ENCODE peak calls at places on chromosomes 6 and 20, in seven cellular contexts. L is fibroblast of villous mesenchyme, T is right atrium auricular region, V is IMR-90, M is A549, O is BE2C, F is neuronal stem cell. A is an unnamed sample.
A peak's percentile ranks its signal among the peaks of the same experiment; 100 is the strongest.

GRCh38 chr6:154958469-154958868 is 36.6 kb upstream of the TIAM2 start:
- DNase-seq in O (no peak), M (no peak), L (no peak), T (no peak), V (no peak), F (no peak), A (no peak)

GRCh38 chr6:5569491-5569890 is 308.2 kb downstream of the FARS2 start:
- DNase-seq in O (no peak), F (no peak), T (no peak), M (no peak), L (no peak), V (peak; percentile 49), A (no peak)

GRCh38 chr20:50163570-50164317 is 10.2 kb upstream of the PEDS1 start:
- DNase-seq in F (no peak), T (peak; percentile 65), V (peak; percentile 44), O (no peak), L (peak; percentile 72), M (no peak), A (peak; percentile 73)

GRCh38 chr6:147806697-147807096 is 298.2 kb downstream of the SAMD5 start:
- DNase-seq in O (no peak), M (no peak), L (no peak), F (no peak), T (no peak), V (no peak), A (peak; percentile 29)

GRCh38 chr6:96013531-96013930 is 2.2 kb upstream of the FUT9 start:
- DNase-seq in T (no peak), M (no peak), O (no peak), L (no peak), V (no peak), F (no peak), A (no peak)

GRCh38 chr6:47967843-47968242 is 143.2 kb downstream of the PTCHD4 start:
- DNase-seq in M (no peak), L (no peak), T (no peak), F (no peak), V (no peak), O (no peak), A (no peak)

GRCh38 chr6:139940741-139941712 is 566.6 kb upstream of the CITED2 start:
- DNase-seq in V (peak; percentile 54), M (no peak), T (no peak), L (peak; percentile 92), O (no peak), F (no peak), A (no peak)

GRCh38 chr6:87154641-87155271 is 609 bp upstream of the ZNF292 start:
- DNase-seq in V (peak; percentile 85), L (peak; percentile 76), M (peak; percentile 34), O (no peak), F (no peak), T (no peak), A (no peak)

GRCh38 chr20:6700563-6701328 is 66.7 kb upstream of the BMP2 start:
- DNase-seq in F (no peak), T (no peak), V (no peak), L (no peak), M (no peak), O (no peak), A (peak; percentile 28)

GRCh38 chr6:53680489-53680888 is 14.9 kb upstream of the KLHL31 start:
- DNase-seq in M (no peak), F (no peak), L (no peak), T (no peak), V (no peak), O (no peak), A (no peak)

GRCh38 chr6:137496909-137497721 is 2.9 kb upstream of the OLIG3 start:
- DNase-seq in M (no peak), V (no peak), T (no peak), F (peak; percentile 33), O (no peak), L (no peak), A (no peak)

GRCh38 chr6:13767121-13767794 is 47.1 kb downstream of the MCUR1 start:
- DNase-seq in M (no peak), L (peak; percentile 62), F (no peak), V (peak; percentile 44), T (peak; percentile 66), O (peak; percentile 42), A (peak; percentile 64)

GRCh38 chr6:47308223-47308567 is 1.5 kb downstream of the TNFRSF21 start:
- DNase-seq in T (no peak), M (no peak), L (peak; percentile 27), V (no peak), O (no peak), F (no peak), A (peak; percentile 28)

GRCh38 chr6:131946404-131946991 is 4.7 kb downstream of the CCN2 start:
- DNase-seq in M (no peak), L (peak; percentile 50), O (no peak), T (no peak), F (no peak), V (peak; percentile 78), A (no peak)

GRCh38 chr6:7535498-7535897 is 6.0 kb upstream of the DSP start:
- DNase-seq in O (no peak), V (peak; percentile 73), T (no peak), F (no peak), M (no peak), L (no peak), A (no peak)

GRCh38 chr20:60465439-60465838 is 507.2 kb downstream of the CDH26 start:
- DNase-seq in L (no peak), T (no peak), M (no peak), V (no peak), O (no peak), F (no peak), A (no peak)

GRCh38 chr20:47620808-47621805 is 119.4 kb downstream of the NCOA3 start:
- DNase-seq in T (no peak), O (peak; percentile 19), F (peak; percentile 18), V (peak; percentile 82), M (no peak), L (peak; percentile 82), A (peak; percentile 21)

DNA sequence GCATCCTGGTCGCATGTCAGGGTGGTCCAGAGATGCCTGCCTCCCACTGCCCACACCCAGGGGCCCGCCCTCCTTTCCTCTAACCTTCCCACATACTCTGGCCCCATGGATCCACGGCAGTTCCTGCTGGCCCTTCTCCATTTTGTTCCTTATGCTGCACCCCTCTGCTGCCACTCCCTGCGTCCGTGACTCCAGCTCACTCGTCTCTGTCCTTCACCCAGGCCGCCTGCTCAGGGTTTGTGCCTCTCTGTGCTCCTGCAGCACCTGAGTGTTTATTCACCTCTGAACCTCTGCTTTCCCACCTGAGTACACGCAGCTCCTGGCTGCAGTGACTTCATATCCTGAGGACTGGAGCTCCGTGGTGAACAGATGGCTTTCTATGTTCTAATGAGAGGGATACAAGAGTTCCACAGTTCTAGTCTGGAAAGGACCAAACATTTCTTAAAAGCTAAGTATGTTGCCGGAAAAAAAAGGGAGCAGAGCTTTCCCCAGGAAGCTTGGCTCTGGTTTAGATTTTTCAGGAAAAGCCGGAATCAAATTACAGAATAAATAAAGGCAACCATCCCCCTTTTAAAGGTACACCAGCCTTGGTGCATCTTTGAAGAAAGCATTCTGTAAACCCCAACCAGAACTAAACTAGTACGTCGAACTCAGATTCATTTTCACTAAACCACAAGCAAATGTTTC is 1.5 kb upstream of the GNRH2 start:
- DNase-seq in O (no peak), M (no peak), T (no peak), F (no peak), V (peak; percentile 4), L (peak; percentile 5), A (no peak)
- H3K4me3 ChIP-seq in O (no peak overlapping the region), M (no peak overlapping the region), T (no peak overlapping the region), F (peak overlapping the region; percentile 9), V (no peak overlapping the region), L (no peak overlapping the region), A (no peak overlapping the region)

GRCh38 chr6:113650610-113650979 is 206.6 kb upstream of the MARCKS start:
- DNase-seq in V (no peak), L (no peak), F (no peak), M (no peak), T (no peak), O (peak; percentile 35), A (no peak)

GRCh38 chr6:113651120-113651519 is 206.0 kb upstream of the MARCKS start:
- DNase-seq in O (no peak), M (no peak), V (no peak), T (no peak), F (no peak), L (no peak), A (peak; percentile 82)

GRCh38 chr6:113649916-113650609 is 207.1 kb upstream of the MARCKS start:
- DNase-seq in T (no peak), M (no peak), L (no peak), V (no peak), F (no peak), O (no peak), A (no peak)

GRCh38 chr6:113648698-113649097 is 208.4 kb upstream of the MARCKS start:
- DNase-seq in F (no peak), L (no peak), T (no peak), M (no peak), V (no peak), O (no peak), A (no peak)

GRCh38 chr6:113649276-113649675 is 207.9 kb upstream of the MARCKS start:
- DNase-seq in M (no peak), O (no peak), F (no peak), V (no peak), T (no peak), L (peak; percentile 51), A (no peak)
- H3K4me3 ChIP-seq in M (no peak overlapping the region), O (no peak overlapping the region), F (no peak overlapping the region), V (no peak overlapping the region), T (no peak overlapping the region), L (no peak overlapping the region), A (no peak overlapping the region)

DNA sequence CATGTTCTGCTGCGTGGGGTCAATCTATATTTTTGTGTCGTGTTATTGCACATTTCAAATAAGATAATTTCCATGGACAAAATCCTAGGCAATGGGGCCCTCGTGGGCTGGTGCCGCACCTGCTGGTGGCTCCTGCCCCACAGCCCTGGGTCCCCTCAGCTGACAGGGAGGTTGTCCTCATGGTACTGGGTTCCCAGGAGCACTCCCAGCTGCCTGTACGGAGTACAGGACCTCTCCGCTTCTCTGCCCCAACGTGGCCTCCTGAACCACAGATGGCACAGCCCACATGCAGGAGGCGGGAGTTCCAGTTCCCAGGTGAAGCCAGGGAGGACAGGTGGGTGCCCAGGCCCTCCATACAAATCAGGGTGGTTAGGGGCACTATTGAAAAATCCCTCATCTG is 243.5 kb downstream of the SMOC2 start:
- DNase-seq in M (no peak), L (no peak), F (no peak), T (peak; percentile 36), O (no peak), V (no peak), A (no peak)
- H3K4me3 ChIP-seq in M (no peak overlapping the region), L (no peak overlapping the region), F (no peak overlapping the region), T (no peak overlapping the region), O (no peak overlapping the region), V (no peak overlapping the region), A (no peak overlapping the region)

GRCh38 chr6:37536462-37537225 is 37.0 kb upstream of the CCDC167 start:
- DNase-seq in T (no peak), L (no peak), O (peak; percentile 62), F (no peak), M (no peak), V (no peak), A (no peak)

GRCh38 chr6:37532122-37532521 is 32.4 kb upstream of the CCDC167 start:
- DNase-seq in F (no peak), L (no peak), O (no peak), V (no peak), M (no peak), T (no peak), A (no peak)

GRCh38 chr6:37539706-37540352 is 40.1 kb upstream of the CCDC167 start:
- DNase-seq in T (no peak), L (no peak), F (no peak), M (no peak), O (no peak), V (peak; percentile 44), A (no peak)

GRCh38 chr6:37538107-37538506 is 38.4 kb upstream of the CCDC167 start:
- DNase-seq in L (no peak), V (no peak), M (peak; percentile 60), F (no peak), O (peak; percentile 40), T (no peak), A (peak; percentile 50)

GRCh38 chr6:37535701-37536461 is 36.2 kb upstream of the CCDC167 start:
- DNase-seq in T (no peak), V (no peak), L (no peak), M (no peak), F (no peak), O (peak; percentile 32), A (no peak)
- H3K4me3 ChIP-seq in T (peak overlapping the region; percentile 18), V (no peak overlapping the region), L (no peak overlapping the region), M (no peak overlapping the region), F (peak overlapping the region; percentile 73), O (peak overlapping the region; percentile 74), A (peak overlapping the region; percentile 26)